ENCODE peak calls at places on chromosomes 7 and 10, in four cellular contexts. One of them, this sample, is unnamed.

GRCh38 chr7:130903358-130903974 is 169.5 kb upstream of the KLF14 start:
- DNase-seq in AG04449: peak
- DNase-seq in cardiac fibroblast: peak
- DNase-seq in hippocampal formation: no peak
- DNase-seq in this sample: peak

GRCh38 chr10:79074732-79075131 is 6.0 kb downstream of the ZMIZ1 start:
- DNase-seq in AG04449: no peak
- DNase-seq in cardiac fibroblast: no peak
- DNase-seq in hippocampal formation: no peak
- DNase-seq in this sample: no peak

GRCh38 chr7:137395425-137395824 is 51.9 kb upstream of the PTN start:
- DNase-seq in AG04449: no peak
- DNase-seq in cardiac fibroblast: no peak
- DNase-seq in hippocampal formation: peak
- DNase-seq in this sample: no peak

GRCh38 chr7:128672927-128673517 is 930 bp downstream of the GARIN1A start:
- DNase-seq in AG04449: no peak
- DNase-seq in cardiac fibroblast: peak
- DNase-seq in hippocampal formation: no peak
- DNase-seq in this sample: peak

GRCh38 chr7:138981332-138982203 is at the start of gene KIAA1549:
- DNase-seq in AG04449: no peak
- DNase-seq in cardiac fibroblast: peak
- DNase-seq in hippocampal formation: peak
- DNase-seq in this sample: peak

GRCh38 chr10:104938031-104938430 is 296.9 kb downstream of the SORCS3 start:
- DNase-seq in AG04449: no peak
- DNase-seq in cardiac fibroblast: no peak
- DNase-seq in hippocampal formation: no peak
- DNase-seq in this sample: no peak

GRCh38 chr7:5774790-5775189 is 6.7 kb downstream of the RNF216 start:
- DNase-seq in AG04449: no peak
- DNase-seq in cardiac fibroblast: no peak
- DNase-seq in hippocampal formation: no peak
- DNase-seq in this sample: no peak

GRCh38 chr10:24207781-24208611 is 942 bp upstream of the KIAA1217 start:
- DNase-seq in AG04449: no peak
- DNase-seq in cardiac fibroblast: peak
- DNase-seq in hippocampal formation: no peak
- DNase-seq in this sample: peak

GRCh38 chr7:97145068-97145467 is 27.6 kb downstream of the SDHAF3 start:
- DNase-seq in AG04449: no peak
- DNase-seq in cardiac fibroblast: peak
- DNase-seq in hippocampal formation: no peak
- DNase-seq in this sample: peak

GRCh38 chr7:84614821-84615506 is 420.4 kb upstream of the SEMA3A start:
- DNase-seq in AG04449: no peak
- DNase-seq in cardiac fibroblast: peak
- DNase-seq in hippocampal formation: no peak
- DNase-seq in this sample: peak

GRCh38 chr7:4805110-4805978 is 29.9 kb downstream of the AP5Z1 start:
- DNase-seq in AG04449: no peak
- DNase-seq in cardiac fibroblast: no peak
- DNase-seq in hippocampal formation: no peak
- DNase-seq in this sample: no peak

GRCh38 chr10:128976886-128977285 is 490.2 kb upstream of the MGMT start:
- DNase-seq in AG04449: no peak
- DNase-seq in cardiac fibroblast: no peak
- DNase-seq in hippocampal formation: no peak
- DNase-seq in this sample: no peak

GRCh38 chr10:59077855-59078254 is 98.6 kb upstream of the PHYHIPL start:
- DNase-seq in AG04449: no peak
- DNase-seq in cardiac fibroblast: no peak
- DNase-seq in hippocampal formation: no peak
- DNase-seq in this sample: no peak

GRCh38 chr7:132609222-132609621 is 33.0 kb upstream of the PLXNA4 start:
- DNase-seq in AG04449: no peak
- DNase-seq in cardiac fibroblast: no peak
- DNase-seq in hippocampal formation: no peak
- DNase-seq in this sample: peak

GRCh38 chr10:105347487-105347886 is 706.4 kb downstream of the SORCS3 start:
- DNase-seq in AG04449: no peak
- DNase-seq in cardiac fibroblast: no peak
- DNase-seq in hippocampal formation: no peak
- DNase-seq in this sample: peak

GRCh38 chr10:116469437-116469836 is 41.8 kb downstream of the PNLIPRP3 start:
- DNase-seq in AG04449: no peak
- DNase-seq in cardiac fibroblast: no peak
- DNase-seq in hippocampal formation: no peak
- DNase-seq in this sample: peak

GRCh38 chr7:26685636-26686035 is 178.8 kb downstream of the SKAP2 start:
- DNase-seq in AG04449: no peak
- DNase-seq in cardiac fibroblast: no peak
- DNase-seq in hippocampal formation: no peak
- DNase-seq in this sample: no peak

This sample was measured in amniotic epithelial cell.